ENCODE peak calls at places on chromosomes 11 and 22, in seven cellular contexts. I is heart left ventricle, M is progenitor cell of endocrine pancreas, G is cardiac muscle cell, W is DND-41, Z is heart right ventricle, N is T-helper 2 cell. S is an unnamed sample.
A peak's percentile ranks its signal among the peaks of the same experiment; 100 is the strongest.

GRCh38 chr11:45736424-45736823 is 68.5 kb upstream of the SLC35C1 start:
- DNase-seq in W (no peak), Z (no peak), N (no peak), I (no peak), M (no peak), G (peak; percentile 66), S (no peak)

GRCh38 chr22:45526263-45526662 is 23.6 kb downstream of the FBLN1 start:
- DNase-seq in N (no peak), G (no peak), M (no peak), Z (no peak), W (no peak), I (no peak), S (no peak)

GRCh38 chr11:108498046-108498815 is at the start of gene POGLUT3:
- DNase-seq in I (peak; percentile 83), M (peak; percentile 62), W (peak; percentile 84), N (peak; percentile 26), Z (peak; percentile 48), G (peak; percentile 71), S (no peak)

GRCh38 chr11:24574461-24574860 is 77.6 kb downstream of the LUZP2 start:
- DNase-seq in Z (no peak), N (no peak), G (peak; percentile 29), M (no peak), W (no peak), I (no peak), S (no peak)

GRCh38 chr11:17506942-17507341 is 30.3 kb upstream of the ABCC8 start:
- DNase-seq in M (no peak), W (no peak), I (no peak), Z (no peak), G (no peak), N (no peak), S (no peak)

GRCh38 chr11:15920856-15921629 is 435.3 kb downstream of the SOX6 start:
- DNase-seq in Z (peak; percentile 22), G (peak; percentile 70), M (no peak), N (no peak), W (no peak), I (no peak), S (no peak)

GRCh38 chr11:1559103-1559951 is 12.7 kb downstream of the DUSP8 start:
- DNase-seq in N (no peak), Z (peak; percentile 90), G (peak; percentile 83), I (peak; percentile 91), W (no peak), M (no peak), S (no peak)

GRCh38 chr11:13036235-13036634 is 27.1 kb downstream of the RASSF10 start:
- DNase-seq in M (no peak), I (no peak), N (no peak), Z (no peak), G (no peak), W (no peak), S (no peak)

GRCh38 chr11:10181811-10182210 is 112.2 kb downstream of the SBF2 start:
- DNase-seq in N (no peak), W (no peak), Z (no peak), I (no peak), M (no peak), G (peak; percentile 71), S (no peak)

S was measured in SK-N-MC.